ENCODE peak calls at places on chromosomes 7 and 10, in eight cellular contexts. K, V, X, J, C, T, O and Q are unnamed samples.

GRCh38 chr10:4810093-4810492 is 15.9 kb upstream of the AKR1E2 start:
- DNase-seq in K (no peak), V (no peak), X (no peak), J (no peak), C (no peak), T (no peak), O (no peak), Q (no peak)

GRCh38 chr10:9024210-9024609 is 969.7 kb downstream of the GATA3 start:
- DNase-seq in K (no peak), V (peak; percentile 66), X (no peak), J (no peak), C (no peak), T (no peak), O (no peak), Q (no peak)

GRCh38 chr10:43939939-43940810 is 291.5 kb upstream of the ZNF32 start:
- DNase-seq in K (no peak), V (no peak), X (no peak), J (no peak), C (no peak), T (no peak), O (no peak), Q (no peak)

GRCh38 chr7:2523461-2523905 is 3.9 kb downstream of the LFNG start:
- DNase-seq in K (no peak), V (no peak), X (no peak), J (peak; percentile 84), C (no peak), T (no peak), O (no peak), Q (no peak)

GRCh38 chr7:75980865-75981449 is 13.4 kb downstream of the TMEM120A start:
- DNase-seq in K (no peak), V (no peak), X (no peak), J (no peak), C (no peak), T (no peak), O (no peak), Q (no peak)

GRCh38 chr7:45924283-45924682 is 3.2 kb upstream of the IGFBP3 start:
- DNase-seq in K (no peak), V (peak; percentile 41), X (no peak), J (peak; percentile 70), C (peak; percentile 57), T (no peak), O (no peak), Q (no peak)

GRCh38 chr7:117110480-117111315 is 157.4 kb downstream of the ST7 start:
- DNase-seq in K (no peak), V (no peak), X (no peak), J (no peak), C (no peak), T (no peak), O (peak; percentile 49), Q (no peak)

GRCh38 chr7:157268540-157268939 is 68.3 kb upstream of the DNAJB6 start:
- DNase-seq in K (no peak), V (no peak), X (no peak), J (no peak), C (no peak), T (no peak), O (no peak), Q (no peak)

GRCh38 chr10:48708144-48708543 is 23.5 kb downstream of the WDFY4 start:
- DNase-seq in K (no peak), V (no peak), X (no peak), J (no peak), C (no peak), T (peak; percentile 57), O (no peak), Q (no peak)

GRCh38 chr10:3784510-3785250 is at the start of gene KLF6:
- DNase-seq in K (no peak), V (no peak), X (no peak), J (no peak), C (peak; percentile 41), T (no peak), O (no peak), Q (no peak)

GRCh38 chr7:132075573-132075972 is 500.7 kb downstream of the PLXNA4 start:
- DNase-seq in K (no peak), V (no peak), X (no peak), J (no peak), C (no peak), T (no peak), O (no peak), Q (no peak)

GRCh38 chr10:49737474-49738201 is 24.5 kb downstream of the OGDHL start:
- DNase-seq in K (no peak), V (no peak), X (no peak), J (no peak), C (no peak), T (no peak), O (no peak), Q (no peak)

GRCh38 chr7:130971297-130971696 is 237.3 kb upstream of the KLF14 start:
- DNase-seq in K (no peak), V (no peak), X (no peak), J (no peak), C (no peak), T (no peak), O (no peak), Q (no peak)

GRCh38 chr7:31933481-31933880 is 136.7 kb downstream of the PDE1C start:
- DNase-seq in K (no peak), V (no peak), X (no peak), J (no peak), C (no peak), T (no peak), O (no peak), Q (no peak)

GRCh38 chr7:100540073-100540723 is 1.2 kb downstream of the AGFG2 start:
- DNase-seq in K (no peak), V (peak; percentile 83), X (no peak), J (peak; percentile 72), C (no peak), T (no peak), O (no peak), Q (no peak)

GRCh38 chr10:95403690-95404459 is 113.1 kb upstream of the PDLIM1 start:
- DNase-seq in K (no peak), V (no peak), X (no peak), J (no peak), C (no peak), T (no peak), O (no peak), Q (no peak)

GRCh38 chr7:31466036-31466435 is 47.9 kb upstream of the ITPRID1 start:
- DNase-seq in K (no peak), V (no peak), X (no peak), J (no peak), C (no peak), T (no peak), O (no peak), Q (no peak)

GRCh38 chr7:8161398-8161828 is 100.6 kb downstream of the ICA1 start:
- DNase-seq in K (no peak), V (no peak), X (no peak), J (no peak), C (no peak), T (peak; percentile 46), O (no peak), Q (no peak)

GRCh38 chr7:150487625-150488024 is 27.0 kb upstream of the GIMAP7 start:
- DNase-seq in K (no peak), V (no peak), X (no peak), J (no peak), C (no peak), T (no peak), O (no peak), Q (no peak)

GRCh38 chr10:28273343-28273742 is 29.5 kb downstream of the MPP7 start:
- DNase-seq in K (no peak), V (no peak), X (no peak), J (no peak), C (no peak), T (no peak), O (no peak), Q (no peak)

GRCh38 chr10:103193107-103193819 is at the start of gene NT5C2:
- DNase-seq in K (peak; percentile 69), V (peak; percentile 83), X (peak; percentile 44), J (peak; percentile 79), C (peak; percentile 66), T (peak; percentile 51), O (peak; percentile 87), Q (peak; percentile 56)

GRCh38 chr7:47587389-47587788 is 5.5 kb upstream of the TNS3 start:
- DNase-seq in K (no peak), V (no peak), X (no peak), J (no peak), C (no peak), T (peak; percentile 37), O (no peak), Q (no peak)

GRCh38 chr7:39969431-39969830 is 19.4 kb downstream of the CDK13 start:
- DNase-seq in K (no peak), V (no peak), X (no peak), J (no peak), C (no peak), T (no peak), O (no peak), Q (no peak)